ENCODE peak calls at places on chromosomes 3 and 15, in eight cellular contexts. I is fibroblast of the conjunctiva; Y is stimulated activated CD4-positive, alpha-beta T cell treated with anti-CD3 and anti-CD28 coated beads, TNF-alpha, amount 100 ng/mL, for 1 hour; D is B cell; E is HTR-8/SVneo; P is GM13977; A is neural crest cell; O is amniotic stem cell. J is an unnamed sample.

GRCh38 chr3:12662593-12663310 is 1.2 kb downstream of the RAF1 start:
- DNase-seq in Y (no peak), P (no peak), D (peak), A (peak), O (no peak), E (no peak), I (no peak), J (no peak)

GRCh38 chr3:62542185-62542584 is 168.8 kb upstream of the FEZF2 start:
- DNase-seq in E (no peak), O (no peak), Y (no peak), A (no peak), D (no peak), P (no peak), I (no peak), J (no peak)

GRCh38 chr15:52228928-52229327 is 37.7 kb upstream of the GNB5 start:
- DNase-seq in E (no peak), D (peak), Y (no peak), O (no peak), A (no peak), I (no peak), P (no peak), J (no peak)

GRCh38 chr15:88276821-88277220 is 20.3 kb upstream of the NTRK3 start:
- DNase-seq in O (no peak), Y (no peak), P (no peak), E (no peak), A (no peak), D (no peak), I (no peak), J (no peak)

GRCh38 chr3:82423485-82423884 is 662.0 kb upstream of the GBE1 start:
- DNase-seq in A (no peak), E (no peak), Y (no peak), O (no peak), P (no peak), D (no peak), I (no peak), J (no peak)

GRCh38 chr3:74789111-74789510 is 174.7 kb upstream of the CNTN3 start:
- DNase-seq in E (no peak), D (no peak), Y (no peak), A (no peak), P (no peak), O (no peak), I (peak), J (no peak)

GRCh38 chr3:68919000-68919399 is 13.3 kb downstream of the TAFA4 start:
- DNase-seq in Y (no peak), A (no peak), P (no peak), O (no peak), I (no peak), E (peak), D (no peak), J (no peak)

GRCh38 chr3:177401375-177401774 is 204.1 kb upstream of the TBL1XR1 start:
- DNase-seq in D (no peak), O (no peak), P (no peak), E (no peak), Y (no peak), A (no peak), I (no peak), J (no peak)

GRCh38 chr15:77846360-77846759 is 213.6 kb upstream of the LINGO1 start:
- DNase-seq in P (no peak), E (no peak), O (no peak), A (no peak), D (no peak), Y (no peak), I (no peak), J (no peak)

GRCh38 chr3:175146258-175146657 is 287.1 kb downstream of the NAALADL2 start:
- DNase-seq in O (no peak), Y (no peak), A (no peak), D (no peak), P (no peak), I (peak), E (no peak), J (no peak)

GRCh38 chr15:59611277-59612260 is at the start of gene GCNT3:
- DNase-seq in A (no peak), E (no peak), Y (no peak), I (peak), O (no peak), D (no peak), P (peak), J (no peak)

GRCh38 chr15:76108021-76108723 is 48.4 kb downstream of the TMEM266 start:
- DNase-seq in E (no peak), Y (no peak), D (no peak), O (no peak), P (no peak), A (no peak), I (no peak), J (no peak)

GRCh38 chr3:116034797-116035196 is 410.5 kb downstream of the LSAMP start:
- DNase-seq in Y (no peak), O (no peak), A (no peak), P (no peak), D (no peak), I (no peak), E (no peak), J (no peak)

GRCh38 chr3:137205394-137206060 is 247.7 kb downstream of the IL20RB start:
- DNase-seq in D (no peak), A (no peak), O (no peak), Y (no peak), E (no peak), I (no peak), P (no peak), J (no peak)

GRCh38 chr3:10561162-10561561 is 55.8 kb upstream of the ATP2B2 start:
- DNase-seq in D (no peak), I (no peak), E (no peak), P (no peak), A (no peak), Y (no peak), O (no peak), J (no peak)

GRCh38 chr3:19917167-19917566 is 16.9 kb downstream of the EFHB start:
- DNase-seq in P (no peak), D (no peak), Y (no peak), E (no peak), I (no peak), O (no peak), A (no peak), J (no peak)

GRCh38 chr3:27213450-27213849 is 155.7 kb downstream of the NEK10 start:
- DNase-seq in I (no peak), O (no peak), Y (no peak), P (no peak), E (no peak), A (no peak), D (no peak), J (no peak)

GRCh38 chr3:196326936-196327335 is 8.9 kb upstream of the DYNLT2B start:
- DNase-seq in D (no peak), E (no peak), A (no peak), O (no peak), Y (no peak), P (no peak), I (no peak), J (no peak)